ENCODE peak calls at places on chromosomes 1 and 21, in five cellular contexts. P, S, R, J and T are unnamed samples.

GRCh38 chr21:28675265-28676041 is 317.2 kb downstream of the LTN1 start:
- DNase-seq in R (no peak), P (no peak), S (no peak), J (no peak), T (no peak)

GRCh38 chr1:198212675-198213074 is 55.9 kb downstream of the NEK7 start:
- DNase-seq in J (peak), S (peak), P (no peak), R (no peak), T (no peak)

GRCh38 chr1:110051262-110051648 is 16.8 kb downstream of the STRIP1 start:
- DNase-seq in R (no peak), S (no peak), P (no peak), J (no peak), T (no peak)

GRCh38 chr1:21659099-21659923 is 9.8 kb downstream of the RAP1GAP start:
- DNase-seq in S (no peak), R (peak), P (peak), J (peak), T (peak)

GRCh38 chr1:95467036-95467435 is 233.0 kb downstream of the RWDD3 start:
- DNase-seq in J (no peak), S (no peak), R (no peak), P (peak), T (no peak)

GRCh38 chr1:170114916-170115315 is 30.8 kb upstream of the NTMT2 start:
- DNase-seq in P (no peak), J (no peak), S (peak), R (no peak), T (no peak)

GRCh38 chr1:49197081-49197480 is 420.4 kb upstream of the BEND5 start:
- DNase-seq in S (no peak), R (no peak), J (no peak), P (peak), T (no peak)

GRCh38 chr1:233994112-233994511 is 89.6 kb downstream of the SLC35F3 start:
- DNase-seq in P (no peak), R (no peak), J (no peak), S (no peak), T (no peak)

GRCh38 chr1:178686407-178686806 is 38.6 kb upstream of the RALGPS2 start:
- DNase-seq in S (no peak), P (no peak), J (no peak), R (no peak), T (no peak)

GRCh38 chr1:46797696-46798470 is 963 bp upstream of the CYP4B1 start:
- DNase-seq in S (no peak), J (no peak), P (no peak), R (no peak), T (no peak)

GRCh38 chr21:36543924-36544323 is 64.0 kb upstream of the CLDN14 start:
- DNase-seq in R (no peak), S (no peak), J (peak), P (no peak), T (no peak)

GRCh38 chr1:228016181-228016510 is 9.3 kb downstream of the WNT3A start:
- DNase-seq in S (no peak), R (no peak), J (peak), P (no peak), T (no peak)

GRCh38 chr1:107795471-107795870 is 169.5 kb downstream of the VAV3 start:
- DNase-seq in R (no peak), P (no peak), S (no peak), J (no peak), T (no peak)

GRCh38 chr1:201074018-201074417 is 38.2 kb downstream of the CACNA1S start:
- DNase-seq in J (peak), S (no peak), R (no peak), P (no peak), T (no peak)